ENCODE peak calls at places on chromosomes 7 and 10, in four cellular contexts. Z, G, U and M are unnamed samples.

GRCh38 chr10:526651-527312 is 162.7 kb downstream of the DIP2C start:
- DNase-seq in Z (no peak), G (no peak), U (peak; percentile 48), M (no peak)

GRCh38 chr7:28618383-28618782 is 206.1 kb downstream of the CREB5 start:
- DNase-seq in Z (no peak), G (no peak), U (no peak), M (no peak)

GRCh38 chr7:16479587-16479986 is 14.0 kb upstream of the SOSTDC1 start:
- DNase-seq in Z (no peak), G (no peak), U (no peak), M (no peak)

GRCh38 chr7:129222064-129222463 is 2.8 kb upstream of the AHCYL2 start:
- DNase-seq in Z (no peak), G (no peak), U (no peak), M (peak; percentile 68)

GRCh38 chr10:3931901-3932300 is 146.9 kb upstream of the KLF6 start:
- DNase-seq in Z (no peak), G (no peak), U (peak; percentile 11), M (no peak)

GRCh38 chr10:132924046-132924952 is 18.1 kb downstream of the CFAP46 start:
- DNase-seq in Z (no peak), G (no peak), U (no peak), M (no peak)

GRCh38 chr10:97643586-97643985 is 3.1 kb downstream of the PI4K2A start:
- DNase-seq in Z (no peak), G (no peak), U (no peak), M (no peak)

GRCh38 chr7:142519077-142519789 is 230.0 kb upstream of the PRSS1 start:
- DNase-seq in Z (no peak), G (no peak), U (no peak), M (no peak)

GRCh38 chr7:93327006-93327633 is 95.0 kb downstream of the VPS50 start:
- DNase-seq in Z (no peak), G (peak; percentile 67), U (no peak), M (no peak)

GRCh38 chr7:29991937-29992336 is 2.3 kb upstream of the SCRN1 start:
- DNase-seq in Z (no peak), G (no peak), U (no peak), M (no peak)

GRCh38 chr10:79380125-79380917 is 33.1 kb downstream of the PPIF start:
- DNase-seq in Z (no peak), G (no peak), U (no peak), M (no peak)

GRCh38 chr10:110101464-110102144 is 93.8 kb downstream of the ADD3 start:
- DNase-seq in Z (no peak), G (no peak), U (no peak), M (no peak)

GRCh38 chr10:3090914-3091313 is 23.6 kb downstream of the PFKP start:
- DNase-seq in Z (peak; percentile 84), G (no peak), U (peak; percentile 78), M (no peak)

GRCh38 chr7:46291064-46291463 is 370.0 kb upstream of the IGFBP3 start:
- DNase-seq in Z (no peak), G (no peak), U (no peak), M (no peak)

GRCh38 chr10:72630144-72630543 is 4.3 kb upstream of the MICU1 start:
- DNase-seq in Z (no peak), G (no peak), U (no peak), M (no peak)

GRCh38 chr10:49009231-49009979 is 69.8 kb upstream of the LRRC18 start:
- DNase-seq in Z (no peak), G (no peak), U (no peak), M (no peak)

GRCh38 chr7:17370901-17371550 is 72.6 kb downstream of the AHR start:
- DNase-seq in Z (peak; percentile 24), G (no peak), U (no peak), M (no peak)

GRCh38 chr7:101974365-101974764 is 156.9 kb downstream of the CUX1 start:
- DNase-seq in Z (no peak), G (no peak), U (no peak), M (no peak)

GRCh38 chr7:98241674-98242241 is 10.3 kb downstream of the TECPR1 start:
- DNase-seq in Z (no peak), G (no peak), U (no peak), M (no peak)

GRCh38 chr10:55668326-55668922 is 692.6 kb downstream of the ZWINT start:
- DNase-seq in Z (no peak), G (no peak), U (no peak), M (no peak)

GRCh38 chr7:51269321-51269720 is 47.3 kb downstream of the COBL start:
- DNase-seq in Z (no peak), G (no peak), U (no peak), M (no peak)

GRCh38 chr7:5532520-5533335 is 109.1 kb upstream of the TNRC18 start:
- DNase-seq in Z (no peak), G (no peak), U (peak; percentile 90), M (no peak)

GRCh38 chr7:127154101-127154500 is 98.6 kb downstream of the GRM8 start:
- DNase-seq in Z (no peak), G (no peak), U (no peak), M (no peak)

GRCh38 chr7:12851841-12852240 is 164.4 kb downstream of the ARL4A start:
- DNase-seq in Z (no peak), G (no peak), U (no peak), M (no peak)

GRCh38 chr10:75541411-75541810 is 110.0 kb downstream of the LRMDA start:
- DNase-seq in Z (no peak), G (no peak), U (no peak), M (no peak)

GRCh38 chr10:21161090-21161625 is 264.0 kb upstream of the NEBL start:
- DNase-seq in Z (no peak), G (no peak), U (no peak), M (no peak)

GRCh38 chr7:100802951-100803350 is 24.4 kb downstream of the EPHB4 start:
- DNase-seq in Z (no peak), G (no peak), U (no peak), M (no peak)

GRCh38 chr10:127937915-127938440 is 31.1 kb downstream of the PTPRE start:
- DNase-seq in Z (no peak), G (no peak), U (no peak), M (no peak)

GRCh38 chr10:24882047-24882698 is 70.2 kb downstream of the PRTFDC1 start:
- DNase-seq in Z (no peak), G (no peak), U (no peak), M (no peak)

GRCh38 chr10:61612009-61612408 is 50.7 kb upstream of the CABCOCO1 start:
- DNase-seq in Z (no peak), G (no peak), U (no peak), M (no peak)

GRCh38 chr10:77563638-77564270 is 73.9 kb downstream of the KCNMA1 start:
- DNase-seq in Z (no peak), G (no peak), U (no peak), M (no peak)

GRCh38 chr10:76981251-76981650 is 656.4 kb downstream of the KCNMA1 start:
- DNase-seq in Z (no peak), G (no peak), U (no peak), M (no peak)

GRCh38 chr10:7667262-7668141 is 736 bp upstream of the ITIH5 start:
- DNase-seq in Z (no peak), G (no peak), U (no peak), M (no peak)

GRCh38 chr10:38159007-38159406 is 64.9 kb downstream of the ZNF37A start:
- DNase-seq in Z (no peak), G (no peak), U (no peak), M (no peak)

GRCh38 chr7:100080895-100081534 is 508 bp downstream of the ZNF3 start:
- DNase-seq in Z (no peak), G (no peak), U (no peak), M (no peak)

GRCh38 chr10:125691160-125691981 is 8.4 kb upstream of the TEX36 start:
- DNase-seq in Z (no peak), G (peak; percentile 78), U (no peak), M (no peak)

DNA sequence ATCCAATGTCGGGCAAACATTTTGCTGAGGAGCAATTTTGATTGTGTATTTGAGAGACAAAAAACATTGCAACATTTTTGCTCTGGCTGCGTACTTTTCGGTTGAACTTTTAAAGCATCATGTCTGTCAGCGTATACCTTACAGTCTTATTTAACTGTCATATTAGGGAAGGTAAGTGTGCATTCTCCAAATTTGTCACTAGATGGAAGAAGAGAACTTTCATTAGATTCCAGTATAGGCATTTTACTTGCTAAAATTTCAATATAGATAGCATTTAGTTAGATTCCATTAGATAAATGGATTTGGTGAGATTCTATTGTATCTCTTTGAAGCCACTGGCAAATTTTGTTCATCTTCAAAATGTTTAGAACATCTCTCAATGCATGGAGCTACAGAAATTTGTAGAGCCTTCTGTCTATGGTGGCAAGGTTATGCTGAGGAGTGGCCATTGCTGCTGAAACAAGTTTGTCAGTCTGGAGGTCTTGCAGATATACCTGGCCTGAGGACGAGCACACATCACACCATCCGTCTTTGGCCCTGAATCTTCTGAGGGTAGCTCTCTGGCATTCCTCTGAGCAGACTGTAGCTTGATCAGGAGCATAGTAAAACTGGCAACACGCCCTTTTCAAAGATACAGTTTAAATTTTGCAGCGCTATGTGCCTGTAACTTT is 437.5 kb upstream of the MBL2 start:
- DNase-seq in Z (no peak), G (no peak), U (no peak), M (no peak)
- TF ChIP-seq CTCF in Z (no peak), G (no peak), U (no peak), M (peak; percentile 22)

DNA sequence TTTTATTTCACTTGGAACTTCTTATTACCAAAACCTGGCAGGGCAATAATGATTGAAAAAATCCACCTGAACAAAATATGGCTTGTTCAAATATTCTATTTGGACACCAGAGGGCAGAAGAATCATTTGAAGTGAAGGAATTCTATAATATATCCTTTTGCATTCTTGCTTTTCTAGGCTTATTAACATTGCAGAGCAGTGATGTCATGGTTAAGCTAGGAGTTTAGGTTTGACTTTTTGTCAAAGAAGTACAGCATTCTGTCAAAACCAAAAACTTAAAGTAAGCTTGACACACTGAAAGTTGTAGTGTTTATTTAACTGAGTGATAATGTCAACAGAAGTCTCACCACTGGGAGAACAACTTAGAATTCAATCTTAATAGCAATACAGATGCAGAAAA is 156.0 kb downstream of the SEMA3D start:
- DNase-seq in Z (peak; percentile 1), G (peak; percentile 35), U (no peak), M (no peak)
- TF ChIP-seq CTCF in Z (peak; percentile 76), G (peak; percentile 36), U (peak; percentile 53), M (peak; percentile 59)

GRCh38 chr7:77315102-77315501 is 101.0 kb downstream of the GSAP start:
- DNase-seq in Z (no peak), G (no peak), U (no peak), M (no peak)

GRCh38 chr7:77318019-77318418 is 98.1 kb downstream of the GSAP start:
- DNase-seq in Z (no peak), G (no peak), U (no peak), M (no peak)

GRCh38 chr7:77316219-77316978 is 99.8 kb downstream of the GSAP start:
- DNase-seq in Z (no peak), G (no peak), U (no peak), M (no peak)

GRCh38 chr7:77321300-77321699 is 94.8 kb downstream of the GSAP start:
- DNase-seq in Z (no peak), G (peak; percentile 29), U (no peak), M (no peak)

DNA sequence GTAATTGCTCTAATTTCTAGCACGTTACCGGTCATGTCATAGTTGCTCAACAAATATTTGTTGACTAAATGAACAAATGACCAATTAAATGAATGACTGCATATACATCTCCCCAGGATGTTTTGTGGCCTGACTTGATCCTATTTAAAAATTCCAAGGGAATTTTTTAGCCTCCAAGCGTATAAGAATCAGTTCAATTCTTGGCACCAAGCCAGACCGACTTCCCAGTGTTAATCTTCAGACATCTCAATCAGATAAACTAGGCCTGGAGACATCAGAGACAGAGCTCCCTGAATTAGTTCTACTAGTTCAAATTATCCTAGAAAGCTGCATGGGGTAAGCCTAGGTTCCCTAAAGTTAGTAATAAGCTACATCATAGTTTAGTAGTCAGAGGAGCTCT is 96.0 kb downstream of the GSAP start:
- DNase-seq in Z (no peak), G (no peak), U (no peak), M (no peak)
- TF ChIP-seq CTCF in Z (no peak), G (no peak), U (no peak), M (no peak)

GRCh38 chr10:62851449-62851848 is 35.3 kb upstream of the EGR2 start:
- DNase-seq in Z (no peak), G (no peak), U (no peak), M (no peak)
- TF ChIP-seq CTCF in Z (peak; percentile 7), G (peak; percentile 27), U (peak; percentile 22), M (peak; percentile 2)